ENCODE peak calls at places on chromosome 6, in seven cellular contexts. S, O, H, W, Z, Y and R are unnamed samples.

GRCh38 chr6:43200541-43200940 is 18.5 kb downstream of the CUL9 start:
- DNase-seq in S (no peak), H (peak), O (no peak), Z (no peak), Y (no peak), W (no peak), R (no peak)

GRCh38 chr6:157769776-157770430 is 53.1 kb upstream of the SNX9 start:
- DNase-seq in S (no peak), O (no peak), H (no peak), Z (no peak), W (peak), Y (no peak), R (no peak)

GRCh38 chr6:157656437-157657005 is 166.5 kb upstream of the SNX9 start:
- DNase-seq in H (peak), S (peak), O (no peak), Z (no peak), W (no peak), Y (no peak), R (no peak)

GRCh38 chr6:166586424-166587156 is at the start of gene RAMACL:
- DNase-seq in W (no peak), Y (no peak), H (no peak), O (no peak), S (no peak), Z (peak), R (peak)

GRCh38 chr6:15622045-15622750 is 40.6 kb downstream of the DTNBP1 start:
- DNase-seq in H (no peak), O (no peak), S (peak), Y (no peak), Z (no peak), W (no peak), R (no peak)

GRCh38 chr6:140101367-140101766 is 726.9 kb upstream of the CITED2 start:
- DNase-seq in W (peak), Z (no peak), H (no peak), O (no peak), Y (no peak), S (peak), R (no peak)

GRCh38 chr6:80211295-80211694 is 104.8 kb downstream of the BCKDHB start:
- DNase-seq in O (no peak), Y (no peak), S (no peak), H (no peak), W (no peak), Z (no peak), R (no peak)

GRCh38 chr6:127519469-127519785 is 292 bp upstream of the MTCL3 start:
- DNase-seq in Z (no peak), Y (no peak), S (no peak), W (no peak), H (no peak), O (no peak), R (no peak)

GRCh38 chr6:144278659-144279314 is 6.3 kb upstream of the UTRN start:
- DNase-seq in Z (no peak), S (no peak), Y (no peak), H (no peak), W (no peak), O (no peak), R (no peak)

GRCh38 chr6:158870418-158870957 is 51.3 kb upstream of the EZR start:
- DNase-seq in H (no peak), O (no peak), Z (no peak), S (no peak), Y (no peak), W (no peak), R (no peak)

GRCh38 chr6:14192186-14192788 is 74.7 kb downstream of the CD83 start:
- DNase-seq in Y (no peak), Z (no peak), S (no peak), O (no peak), H (no peak), W (no peak), R (no peak)

GRCh38 chr6:2786269-2786668 is 21.1 kb downstream of the WRNIP1 start:
- DNase-seq in S (no peak), W (no peak), H (no peak), Z (no peak), Y (no peak), O (no peak), R (no peak)

GRCh38 chr6:1965596-1966224 is 279.7 kb downstream of the GMDS start:
- DNase-seq in H (no peak), S (no peak), O (no peak), Z (no peak), Y (no peak), W (no peak), R (no peak)

GRCh38 chr6:134669531-134669930 is 280.4 kb downstream of the ALDH8A1 start:
- DNase-seq in S (no peak), H (no peak), Z (no peak), Y (no peak), O (no peak), W (no peak), R (no peak)

GRCh38 chr6:17885079-17885478 is 102.4 kb downstream of the KIF13A start:
- DNase-seq in W (peak), S (no peak), Y (no peak), H (no peak), Z (no peak), O (no peak), R (no peak)

GRCh38 chr6:12545141-12545540 is 171.4 kb upstream of the PHACTR1 start:
- DNase-seq in O (no peak), Z (no peak), W (no peak), H (no peak), Y (no peak), S (no peak), R (no peak)

GRCh38 chr6:47200536-47201334 is 109.0 kb downstream of the TNFRSF21 start:
- DNase-seq in W (no peak), S (no peak), O (no peak), Y (no peak), H (no peak), Z (no peak), R (no peak)

GRCh38 chr6:56650191-56650590 is 7.5 kb upstream of the DST start:
- DNase-seq in W (no peak), Z (no peak), S (peak), Y (no peak), H (no peak), O (no peak), R (no peak)

GRCh38 chr6:34237722-34238506 is 1.2 kb downstream of the HMGA1 start:
- DNase-seq in S (no peak), H (peak), Z (peak), Y (peak), W (no peak), O (no peak), R (peak)

GRCh38 chr6:132733288-132733687 is 19.4 kb upstream of the VNN1 start:
- DNase-seq in W (no peak), H (no peak), S (no peak), Z (no peak), Y (no peak), O (no peak), R (no peak)

GRCh38 chr6:132736239-132736638 is 21.5 kb downstream of the VNN2 start:
- DNase-seq in H (no peak), S (no peak), W (no peak), Y (no peak), O (no peak), Z (no peak), R (no peak)

GRCh38 chr6:132731086-132731485 is 17.2 kb upstream of the VNN1 start:
- DNase-seq in O (no peak), W (no peak), S (no peak), Y (no peak), Z (no peak), H (no peak), R (no peak)

GRCh38 chr6:132733814-132734213 is 20.0 kb upstream of the VNN1 start:
- DNase-seq in Z (no peak), S (no peak), W (no peak), H (no peak), Y (no peak), O (no peak), R (no peak)

GRCh38 chr6:132734694-132735236 is 20.9 kb upstream of the VNN1 start:
- DNase-seq in Z (no peak), W (peak), S (peak), Y (no peak), O (no peak), H (no peak), R (no peak)
- TF ChIP-seq CTCF in Z (no peak), W (peak), S (peak), Y (no peak), O (no peak), H (peak), R (no peak)

GRCh38 chr6:149043476-149044130 is 273.9 kb upstream of the TAB2 start:
- DNase-seq in S (peak), Y (no peak), H (no peak), W (no peak), O (no peak), Z (peak), R (peak)
- TF ChIP-seq CTCF in S (peak), Y (peak), H (peak), W (peak), O (no peak), Z (peak), R (no peak)

DNA sequence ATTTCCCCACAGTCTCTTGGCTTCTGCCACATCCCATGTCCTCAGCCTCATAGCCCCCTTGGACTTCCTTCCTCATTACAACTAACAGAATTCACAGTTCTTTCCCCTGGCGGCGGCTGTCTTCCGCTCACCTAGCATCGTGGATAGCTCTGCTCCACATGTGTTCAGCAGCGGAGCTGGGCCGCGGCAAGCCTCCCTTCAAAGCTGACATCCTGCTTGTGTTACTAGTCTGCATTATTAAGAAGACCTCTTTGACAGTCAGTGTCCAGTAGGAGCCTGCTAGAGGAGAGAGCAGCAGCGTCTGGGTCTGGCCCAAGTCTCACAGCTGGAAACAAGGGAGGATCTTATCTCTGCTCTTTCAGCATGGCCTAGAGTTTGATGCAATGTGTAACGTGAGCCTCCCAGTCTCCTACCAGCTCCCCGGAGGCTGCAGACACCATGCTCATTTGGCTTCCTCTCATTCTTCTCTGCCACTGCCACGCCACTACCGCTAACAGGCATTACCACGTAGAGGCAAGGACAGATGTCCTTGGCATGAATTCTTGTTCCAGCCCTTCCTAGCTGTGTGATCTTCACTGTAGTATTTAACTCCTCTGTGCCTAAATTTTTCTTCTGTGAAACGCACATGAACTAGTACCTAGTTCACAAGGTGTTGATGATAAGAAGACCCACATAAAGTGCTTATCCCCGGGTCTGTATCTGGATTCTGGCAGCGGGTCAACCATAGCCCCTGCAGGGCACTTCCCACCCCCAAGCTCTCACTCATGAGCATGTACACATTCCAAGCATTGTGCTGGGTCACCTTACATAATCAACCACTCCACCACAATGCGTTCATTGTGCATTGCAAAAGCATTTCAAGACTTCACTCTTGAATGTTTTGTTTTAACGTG is 107.1 kb upstream of the BACH2 start:
- DNase-seq in W (peak), Z (peak), S (peak), H (no peak), O (peak), Y (no peak), R (no peak)
- TF ChIP-seq CTCF in W (peak), Z (no peak), S (no peak), H (no peak), O (no peak), Y (no peak), R (no peak)

GRCh38 chr6:88168362-88168761 is 2.2 kb upstream of the CNR1 start:
- DNase-seq in O (no peak), Z (no peak), H (no peak), W (no peak), S (no peak), Y (no peak), R (no peak)
- TF ChIP-seq CTCF in O (no peak), Z (no peak), H (no peak), W (no peak), S (no peak), Y (no peak), R (no peak)

DNA sequence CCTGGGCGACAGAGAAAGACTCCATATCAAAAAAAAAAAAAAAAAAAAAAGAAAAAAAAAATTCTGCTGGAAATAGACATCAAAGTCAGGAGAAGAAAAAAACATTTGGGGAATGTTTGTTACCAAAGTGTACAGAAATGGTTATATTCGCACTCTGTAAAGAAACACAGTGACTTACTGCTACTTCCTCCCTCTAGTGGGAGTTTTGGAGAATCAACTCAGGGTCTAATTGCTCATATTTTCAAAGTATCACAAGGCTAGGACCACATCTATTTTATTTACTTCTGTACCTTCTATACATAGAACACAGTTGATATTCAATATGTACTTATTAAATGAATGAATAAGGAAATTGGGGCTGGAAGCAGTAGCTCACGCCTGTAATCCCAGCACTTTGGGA is 24.4 kb downstream of the ARG1 start:
- DNase-seq in Z (no peak), O (no peak), S (peak), W (no peak), H (no peak), Y (no peak), R (peak)
- TF ChIP-seq CTCF in Z (no peak), O (peak), S (peak), W (peak), H (no peak), Y (no peak), R (no peak)

GRCh38 chr6:63689421-63689820 is 53.8 kb downstream of the PHF3 start:
- DNase-seq in H (no peak), Y (no peak), O (no peak), Z (no peak), S (no peak), W (no peak), R (no peak)
- TF ChIP-seq CTCF in H (no peak), Y (no peak), O (no peak), Z (no peak), S (no peak), W (no peak), R (no peak)